ENCODE peak calls at places on chromosomes 6 and 20, in ten cellular contexts. C is breast epithelium, I is body of pancreas, K is upper lobe of left lung, Y is transverse colon, O is A549, W is Peyer's patch, L is IMR-90, J is sigmoid colon, F is K562. T is an unnamed sample.
A peak's percentile ranks its signal among the peaks of the same experiment; 100 is the strongest.

GRCh38 chr6:17589402-17590116 is 10.5 kb upstream of the FAM8A1 start:
- DNase-seq in C (no peak), I (no peak), K (no peak), Y (peak; percentile 65), O (peak; percentile 72), W (no peak), L (peak; percentile 95), J (no peak), F (no peak), T (no peak)

GRCh38 chr6:11275598-11275997 is 43.1 kb upstream of the NEDD9 start:
- DNase-seq in C (no peak), I (peak; percentile 37), K (no peak), Y (no peak), O (peak; percentile 70), W (no peak), L (no peak), J (no peak), F (no peak), T (no peak)

GRCh38 chr20:41138527-41139226 is 1.3 kb downstream of the PLCG1 start:
- DNase-seq in C (no peak), I (no peak), K (no peak), Y (peak; percentile 31), O (no peak), W (peak; percentile 51), L (peak; percentile 12), J (no peak), F (no peak), T (no peak)

GRCh38 chr6:4381379-4381778 is 246.0 kb upstream of the ECI2 start:
- DNase-seq in C (no peak), I (no peak), K (no peak), Y (no peak), O (no peak), W (no peak), L (peak; percentile 89), J (no peak), F (no peak), T (no peak)

GRCh38 chr20:9359561-9360308 is 154.7 kb upstream of the LAMP5 start:
- DNase-seq in C (no peak), I (peak; percentile 41), K (peak; percentile 3), Y (peak; percentile 55), O (peak; percentile 77), W (no peak), L (peak; percentile 70), J (peak; percentile 70), F (peak; percentile 41), T (peak; percentile 47)

GRCh38 chr6:137882225-137882961 is 15.3 kb downstream of the TNFAIP3 start:
- DNase-seq in C (no peak), I (no peak), K (no peak), Y (no peak), O (no peak), W (no peak), L (peak; percentile 49), J (no peak), F (no peak), T (no peak)

GRCh38 chr6:52992980-52993379 is 2.1 kb downstream of the GSTA4 start:
- DNase-seq in C (no peak), I (no peak), K (no peak), Y (no peak), O (no peak), W (no peak), L (peak; percentile 81), J (no peak), F (no peak), T (no peak)

GRCh38 chr6:7706269-7706668 is 19.6 kb upstream of the BMP6 start:
- DNase-seq in C (no peak), I (no peak), K (no peak), Y (no peak), O (no peak), W (no peak), L (no peak), J (no peak), F (no peak), T (no peak)

GRCh38 chr20:40525356-40525755 is 163.7 kb downstream of the MAFB start:
- DNase-seq in C (no peak), I (no peak), K (no peak), Y (no peak), O (no peak), W (no peak), L (peak; percentile 8), J (no peak), F (no peak), T (no peak)

GRCh38 chr6:25866011-25866410 is 8.0 kb downstream of the SLC17A3 start:
- DNase-seq in C (no peak), I (no peak), K (no peak), Y (no peak), O (no peak), W (no peak), L (no peak), J (no peak), F (peak; percentile 30), T (no peak)

GRCh38 chr6:43334466-43335095 is 26.0 kb upstream of the CRIP3 start:
- DNase-seq in C (no peak), I (no peak), K (no peak), Y (no peak), O (peak; percentile 62), W (no peak), L (peak; percentile 69), J (no peak), F (peak; percentile 74), T (no peak)

GRCh38 chr20:259991-260390 is 2.5 kb downstream of the DEFB132 start:
- DNase-seq in C (no peak), I (no peak), K (no peak), Y (no peak), O (no peak), W (no peak), L (no peak), J (no peak), F (no peak), T (no peak)

GRCh38 chr6:169085466-169085865 is 168.2 kb downstream of the THBS2 start:
- DNase-seq in C (no peak), I (no peak), K (no peak), Y (no peak), O (no peak), W (no peak), L (no peak), J (no peak), F (no peak), T (no peak)

GRCh38 chr6:149922642-149923326 is at the start of gene RAET1G:
- DNase-seq in C (peak; percentile 87), I (peak; percentile 89), K (peak; percentile 89), Y (peak; percentile 86), O (peak; percentile 81), W (peak; percentile 70), L (peak; percentile 96), J (peak; percentile 96), F (peak; percentile 74), T (peak; percentile 90)
- TF ChIP-seq POLR2A in C (no peak), I (peak; percentile 36), K (no peak), Y (no peak), O (peak; percentile 37), W (no peak), L (no peak), J (no peak), F (no peak), T (peak; percentile 83)

GRCh38 chr6:35449287-35449881 is 2.8 kb upstream of the FANCE start:
- DNase-seq in C (no peak), I (peak; percentile 35), K (no peak), Y (no peak), O (peak; percentile 60), W (peak; percentile 27), L (peak; percentile 72), J (no peak), F (peak; percentile 80), T (peak; percentile 25)

GRCh38 chr6:35453236-35453635 is 1.1 kb downstream of the FANCE start:
- DNase-seq in C (no peak), I (no peak), K (no peak), Y (no peak), O (no peak), W (no peak), L (no peak), J (no peak), F (peak; percentile 42), T (no peak)

GRCh38 chr6:35454843-35455110 is 2.6 kb downstream of the FANCE start:
- DNase-seq in C (no peak), I (no peak), K (no peak), Y (no peak), O (no peak), W (no peak), L (no peak), J (no peak), F (no peak), T (no peak)

GRCh38 chr6:35451354-35452185 is 568 bp upstream of the FANCE start:
- DNase-seq in C (no peak), I (no peak), K (no peak), Y (peak; percentile 30), O (no peak), W (no peak), L (no peak), J (no peak), F (no peak), T (no peak)

DNA sequence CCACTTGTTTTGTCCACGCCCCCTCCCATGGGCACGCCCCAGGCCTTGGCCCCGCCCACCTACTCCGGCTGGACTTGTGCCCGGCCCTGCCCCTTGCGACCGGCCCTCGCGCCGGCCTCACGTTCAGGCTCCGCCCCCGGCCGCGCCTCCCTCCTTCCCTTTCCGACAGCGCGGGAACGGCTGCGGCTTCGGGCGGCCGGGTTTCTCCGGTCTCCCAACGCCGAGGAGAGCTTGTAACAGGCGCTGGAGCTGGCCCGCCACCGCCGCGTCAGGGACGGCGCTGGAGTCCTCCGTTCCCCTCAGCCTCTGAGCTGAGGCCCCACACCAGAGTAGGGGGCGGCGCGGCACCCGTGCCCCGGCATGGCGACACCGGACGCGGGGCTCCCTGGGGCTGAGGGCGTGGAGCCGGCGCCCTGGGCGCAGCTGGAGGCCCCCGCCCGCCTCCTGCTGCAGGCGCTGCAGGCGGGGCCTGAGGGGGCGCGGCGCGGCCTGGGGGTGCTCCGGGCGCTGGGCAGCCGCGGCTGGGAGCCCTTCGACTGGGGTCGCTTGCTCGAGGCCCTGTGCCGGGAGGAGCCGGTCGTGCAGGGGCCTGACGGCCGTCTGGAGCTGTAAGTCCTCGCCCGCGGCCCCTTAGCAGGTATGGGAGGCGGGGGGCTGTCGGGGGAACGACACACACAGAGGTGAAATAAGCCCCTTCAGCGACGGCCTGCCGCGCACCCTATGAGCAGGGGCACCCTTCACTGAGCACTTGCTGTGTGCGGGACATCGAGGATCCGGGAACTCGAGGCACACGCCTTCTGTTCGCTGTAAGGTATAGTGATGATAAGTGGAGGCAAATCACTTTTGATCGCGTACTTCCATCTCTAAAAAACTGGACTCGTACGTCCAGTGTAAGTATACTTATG is at the start of gene FANCE:
- DNase-seq in C (peak; percentile 96), I (peak; percentile 94), K (peak; percentile 100), Y (peak; percentile 98), O (peak; percentile 89), W (peak; percentile 99), L (peak; percentile 86), J (peak; percentile 97), F (peak; percentile 98), T (peak; percentile 94)
- TF ChIP-seq POLR2A in C (no peak), I (peak; percentile 14), K (no peak), Y (peak; percentile 29), O (peak; percentile 14), W (peak; percentile 57), L (no peak), J (no peak), F (peak; percentile 92), T (peak; percentile 86)

GRCh38 chr20:63739129-63740069 is at the start of gene SLC2A4RG:
- DNase-seq in C (peak; percentile 70), I (peak; percentile 84), K (peak; percentile 97), Y (peak; percentile 87), O (peak; percentile 74), W (peak; percentile 75), L (peak; percentile 62), J (peak; percentile 89), F (peak; percentile 87), T (peak; percentile 71)
- TF ChIP-seq POLR2A in C (no peak), I (peak; percentile 15), K (no peak), Y (peak; percentile 3), O (peak; percentile 8), W (no peak), L (no peak), J (no peak), F (peak; percentile 40), T (peak; percentile 27)

GRCh38 chr6:291697-292505 is at the start of gene DUSP22:
- DNase-seq in C (peak; percentile 89), I (peak; percentile 92), K (peak; percentile 97), Y (peak; percentile 93), O (peak; percentile 78), W (peak; percentile 87), L (peak; percentile 77), J (peak; percentile 93), F (peak; percentile 90), T (peak; percentile 90)
- TF ChIP-seq POLR2A in C (peak; percentile 70), I (peak; percentile 84), K (peak; percentile 78), Y (peak; percentile 71), O (peak; percentile 70), W (peak; percentile 59), L (peak; percentile 66), J (peak; percentile 76), F (peak; percentile 73), T (peak; percentile 77)